ENCODE peak calls at places on chromosomes 7 and 10, in four cellular contexts. R is GM10248; S is CD8-positive, alpha-beta T cell; D is adrenal gland. Z is an unnamed sample.

GRCh38 chr10:127148933-127149220 is 47.5 kb downstream of the INSYN2A start:
- DNase-seq in R (no peak), S (no peak), D (no peak), Z (no peak)

GRCh38 chr7:106542550-106543220 is 118.3 kb downstream of the CCDC71L start:
- DNase-seq in R (peak), S (peak), D (peak), Z (peak)

GRCh38 chr7:148211641-148212040 is 378.9 kb upstream of the C7orf33 start:
- DNase-seq in R (no peak), S (no peak), D (no peak), Z (no peak)

GRCh38 chr7:74121401-74122249 is 38.0 kb downstream of the LIMK1 start:
- DNase-seq in R (no peak), S (no peak), D (no peak), Z (no peak)

GRCh38 chr10:22246680-22247391 is 29.0 kb upstream of the EBLN1 start:
- DNase-seq in R (no peak), S (no peak), D (no peak), Z (no peak)

GRCh38 chr7:39509441-39509840 is 56.8 kb upstream of the YAE1 start:
- DNase-seq in R (no peak), S (no peak), D (no peak), Z (no peak)

GRCh38 chr10:89458760-89459159 is 44.4 kb downstream of the IFIT5 start:
- DNase-seq in R (no peak), S (no peak), D (no peak), Z (no peak)

GRCh38 chr7:46214526-46214925 is 293.5 kb upstream of the IGFBP3 start:
- DNase-seq in R (no peak), S (no peak), D (no peak), Z (no peak)

GRCh38 chr10:15868006-15868405 is 7.7 kb upstream of the MINDY3 start:
- DNase-seq in R (no peak), S (no peak), D (no peak), Z (no peak)

GRCh38 chr10:126062132-126063032 is 166.0 kb downstream of the FANK1 start:
- DNase-seq in R (no peak), S (no peak), D (peak), Z (no peak)

GRCh38 chr7:26196305-26196704 is 4.2 kb downstream of the HNRNPA2B1 start:
- DNase-seq in R (no peak), S (no peak), D (no peak), Z (no peak)

GRCh38 chr10:8404721-8405120 is 350.2 kb downstream of the GATA3 start:
- DNase-seq in R (peak), S (peak), D (no peak), Z (peak)

GRCh38 chr10:47289921-47290320 is 10.1 kb upstream of the GDF10 start:
- DNase-seq in R (no peak), S (no peak), D (no peak), Z (no peak)

GRCh38 chr10:48199580-48200377 is 74.7 kb downstream of the FRMPD2 start:
- DNase-seq in R (no peak), S (no peak), D (no peak), Z (no peak)

GRCh38 chr7:130887182-130888016 is 153.4 kb upstream of the KLF14 start:
- DNase-seq in R (no peak), S (no peak), D (no peak), Z (no peak)

GRCh38 chr7:48139461-48139860 is 31.8 kb upstream of the ABCA13 start:
- DNase-seq in R (no peak), S (no peak), D (no peak), Z (no peak)

GRCh38 chr10:14302035-14302434 is 28.7 kb downstream of the FRMD4A start:
- DNase-seq in R (no peak), S (no peak), D (no peak), Z (no peak)

GRCh38 chr7:144854839-144855424 is 19.1 kb upstream of the TPK1 start:
- DNase-seq in R (no peak), S (no peak), D (no peak), Z (no peak)
- TF ChIP-seq CTCF in R (peak), S (no peak), D (peak), Z (peak)

DNA sequence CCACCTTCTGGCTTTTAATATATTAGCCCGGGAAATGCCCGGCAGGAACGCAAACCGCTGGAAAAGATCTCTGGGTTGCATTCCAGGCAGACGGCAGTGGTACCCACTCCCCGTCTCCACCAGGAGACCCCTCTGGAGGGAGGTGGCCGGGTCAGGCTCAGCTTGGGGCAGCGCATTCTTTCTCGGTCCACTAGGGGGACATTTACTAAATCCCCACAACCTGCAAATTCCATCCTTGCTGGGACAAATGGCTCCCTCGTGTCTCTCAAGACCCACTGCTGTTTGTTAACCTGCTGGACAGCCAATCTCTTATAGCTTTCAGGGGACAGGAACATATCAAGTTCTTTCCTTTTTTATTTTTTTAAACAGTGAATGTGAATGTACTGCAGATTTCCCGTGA is 45.8 kb upstream of the CARD11 start:
- DNase-seq in R (no peak), S (no peak), D (no peak), Z (no peak)
- TF ChIP-seq CTCF in R (peak), S (peak), D (peak), Z (peak)

GRCh38 chr7:19747740-19748339 is 25.6 kb downstream of the TMEM196 start:
- DNase-seq in R (peak), S (no peak), D (no peak), Z (peak)
- TF ChIP-seq CTCF in R (peak), S (no peak), D (peak), Z (peak)

DNA sequence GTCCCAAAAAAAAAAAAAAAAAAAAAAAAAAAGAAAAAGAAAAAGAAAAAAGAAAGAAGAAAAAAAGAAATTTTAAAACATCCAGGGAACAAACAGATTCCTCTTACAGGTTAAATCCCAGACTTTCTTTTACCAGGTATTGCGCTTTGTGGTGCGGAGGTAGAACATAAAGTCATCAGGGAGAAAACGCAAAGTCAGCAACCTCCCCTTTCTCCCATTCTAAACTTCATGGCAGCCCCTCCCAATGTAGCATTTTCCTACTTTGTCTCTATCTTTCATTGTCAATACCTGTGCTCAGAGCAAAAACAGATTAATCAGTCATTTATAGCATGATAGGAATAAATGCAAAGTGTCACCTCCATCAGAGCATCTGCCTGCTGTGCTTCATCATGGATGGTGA is 299.7 kb downstream of the SFMBT2 start:
- DNase-seq in R (no peak), S (no peak), D (no peak), Z (no peak)
- TF ChIP-seq CTCF in R (no peak), S (no peak), D (no peak), Z (no peak)

GRCh38 chr7:64630496-64630895 is 35.4 kb upstream of the ZNF107 start:
- DNase-seq in R (no peak), S (no peak), D (no peak), Z (no peak)
- TF ChIP-seq CTCF in R (no peak), S (peak), D (peak), Z (no peak)

GRCh38 chr7:38291117-38291647 is 17.7 kb upstream of the TARP start:
- DNase-seq in R (peak), S (no peak), D (no peak), Z (no peak)
- TF ChIP-seq CTCF in R (no peak), S (no peak), D (no peak), Z (no peak)